ENCODE peak calls at places on chromosomes 6 and 20, in ten cellular contexts. One of them, this sample, is unnamed.

GRCh38 chr20:47456041-47456537 is 45.6 kb upstream of the NCOA3 start:
- DNase-seq in choroid plexus epithelial cell: no peak
- DNase-seq in stimulated activated CD8-positive, alpha-beta memory T cell treated with anti-CD3 and anti-CD28 coated beads, Interleukin-15, amount 100 ng/mL, for 1 hour: no peak
- DNase-seq in stimulated activated naive CD4-positive, alpha-beta T cell: no peak
- DNase-seq in neural crest cell: no peak
- DNase-seq in amniotic stem cell: no peak
- DNase-seq in EH: no peak
- DNase-seq in bronchial epithelial cell: peak
- DNase-seq in fibroblast of mammary gland: no peak
- DNase-seq in spleen: no peak
- DNase-seq in this sample: no peak

GRCh38 chr6:108293527-108294296 is 1.1 kb upstream of the AFG1L start:
- DNase-seq in choroid plexus epithelial cell: no peak
- DNase-seq in stimulated activated CD8-positive, alpha-beta memory T cell treated with anti-CD3 and anti-CD28 coated beads, Interleukin-15, amount 100 ng/mL, for 1 hour: no peak
- DNase-seq in stimulated activated naive CD4-positive, alpha-beta T cell: no peak
- DNase-seq in neural crest cell: no peak
- DNase-seq in amniotic stem cell: no peak
- DNase-seq in EH: no peak
- DNase-seq in bronchial epithelial cell: no peak
- DNase-seq in fibroblast of mammary gland: no peak
- DNase-seq in spleen: peak
- DNase-seq in this sample: no peak

GRCh38 chr6:32941412-32941784 is 570 bp upstream of the HLA-DMB start:
- DNase-seq in choroid plexus epithelial cell: no peak
- DNase-seq in stimulated activated CD8-positive, alpha-beta memory T cell treated with anti-CD3 and anti-CD28 coated beads, Interleukin-15, amount 100 ng/mL, for 1 hour: no peak
- DNase-seq in stimulated activated naive CD4-positive, alpha-beta T cell: peak
- DNase-seq in neural crest cell: no peak
- DNase-seq in amniotic stem cell: no peak
- DNase-seq in EH: no peak
- DNase-seq in bronchial epithelial cell: no peak
- DNase-seq in fibroblast of mammary gland: no peak
- DNase-seq in spleen: no peak
- DNase-seq in this sample: no peak

GRCh38 chr20:35463455-35464300 is 8.3 kb downstream of the CEP250 start:
- DNase-seq in choroid plexus epithelial cell: peak
- DNase-seq in stimulated activated CD8-positive, alpha-beta memory T cell treated with anti-CD3 and anti-CD28 coated beads, Interleukin-15, amount 100 ng/mL, for 1 hour: peak
- DNase-seq in stimulated activated naive CD4-positive, alpha-beta T cell: peak
- DNase-seq in neural crest cell: peak
- DNase-seq in amniotic stem cell: peak
- DNase-seq in EH: peak
- DNase-seq in bronchial epithelial cell: peak
- DNase-seq in fibroblast of mammary gland: peak
- DNase-seq in spleen: no peak
- DNase-seq in this sample: peak

GRCh38 chr20:6886065-6886729 is 118.7 kb downstream of the BMP2 start:
- DNase-seq in choroid plexus epithelial cell: peak
- DNase-seq in stimulated activated CD8-positive, alpha-beta memory T cell treated with anti-CD3 and anti-CD28 coated beads, Interleukin-15, amount 100 ng/mL, for 1 hour: no peak
- DNase-seq in stimulated activated naive CD4-positive, alpha-beta T cell: no peak
- DNase-seq in neural crest cell: no peak
- DNase-seq in amniotic stem cell: no peak
- DNase-seq in EH: no peak
- DNase-seq in bronchial epithelial cell: no peak
- DNase-seq in fibroblast of mammary gland: no peak
- DNase-seq in spleen: no peak
- DNase-seq in this sample: no peak

GRCh38 chr6:169263836-169264608 is 10.4 kb upstream of the THBS2 start:
- DNase-seq in choroid plexus epithelial cell: peak
- DNase-seq in stimulated activated CD8-positive, alpha-beta memory T cell treated with anti-CD3 and anti-CD28 coated beads, Interleukin-15, amount 100 ng/mL, for 1 hour: no peak
- DNase-seq in stimulated activated naive CD4-positive, alpha-beta T cell: no peak
- DNase-seq in neural crest cell: no peak
- DNase-seq in amniotic stem cell: no peak
- DNase-seq in EH: peak
- DNase-seq in bronchial epithelial cell: peak
- DNase-seq in fibroblast of mammary gland: peak
- DNase-seq in spleen: peak
- DNase-seq in this sample: peak

GRCh38 chr6:78770766-78771165 is 96.6 kb upstream of the IRAK1BP1 start:
- DNase-seq in choroid plexus epithelial cell: no peak
- DNase-seq in stimulated activated CD8-positive, alpha-beta memory T cell treated with anti-CD3 and anti-CD28 coated beads, Interleukin-15, amount 100 ng/mL, for 1 hour: no peak
- DNase-seq in stimulated activated naive CD4-positive, alpha-beta T cell: no peak
- DNase-seq in neural crest cell: no peak
- DNase-seq in amniotic stem cell: no peak
- DNase-seq in EH: no peak
- DNase-seq in bronchial epithelial cell: peak
- DNase-seq in fibroblast of mammary gland: peak
- DNase-seq in spleen: no peak
- DNase-seq in this sample: no peak

GRCh38 chr6:100892693-100893092 is 11.6 kb upstream of the ASCC3 start:
- DNase-seq in choroid plexus epithelial cell: no peak
- DNase-seq in stimulated activated CD8-positive, alpha-beta memory T cell treated with anti-CD3 and anti-CD28 coated beads, Interleukin-15, amount 100 ng/mL, for 1 hour: no peak
- DNase-seq in stimulated activated naive CD4-positive, alpha-beta T cell: no peak
- DNase-seq in neural crest cell: no peak
- DNase-seq in amniotic stem cell: no peak
- DNase-seq in EH: peak
- DNase-seq in bronchial epithelial cell: no peak
- DNase-seq in fibroblast of mammary gland: no peak
- DNase-seq in spleen: no peak
- DNase-seq in this sample: no peak

GRCh38 chr6:158160932-158161539 is 7.0 kb downstream of the SERAC1 start:
- DNase-seq in choroid plexus epithelial cell: peak
- DNase-seq in stimulated activated CD8-positive, alpha-beta memory T cell treated with anti-CD3 and anti-CD28 coated beads, Interleukin-15, amount 100 ng/mL, for 1 hour: no peak
- DNase-seq in stimulated activated naive CD4-positive, alpha-beta T cell: no peak
- DNase-seq in neural crest cell: no peak
- DNase-seq in amniotic stem cell: peak
- DNase-seq in EH: peak
- DNase-seq in bronchial epithelial cell: no peak
- DNase-seq in fibroblast of mammary gland: peak
- DNase-seq in spleen: no peak
- DNase-seq in this sample: no peak

GRCh38 chr6:82040405-82041221 is 206.9 kb downstream of the IBTK start:
- DNase-seq in choroid plexus epithelial cell: peak
- DNase-seq in stimulated activated CD8-positive, alpha-beta memory T cell treated with anti-CD3 and anti-CD28 coated beads, Interleukin-15, amount 100 ng/mL, for 1 hour: no peak
- DNase-seq in stimulated activated naive CD4-positive, alpha-beta T cell: no peak
- DNase-seq in neural crest cell: peak
- DNase-seq in amniotic stem cell: no peak
- DNase-seq in EH: peak
- DNase-seq in bronchial epithelial cell: peak
- DNase-seq in fibroblast of mammary gland: peak
- DNase-seq in spleen: no peak
- DNase-seq in this sample: peak

GRCh38 chr6:20319520-20320357 is 81.9 kb upstream of the E2F3 start:
- DNase-seq in choroid plexus epithelial cell: no peak
- DNase-seq in stimulated activated CD8-positive, alpha-beta memory T cell treated with anti-CD3 and anti-CD28 coated beads, Interleukin-15, amount 100 ng/mL, for 1 hour: peak
- DNase-seq in stimulated activated naive CD4-positive, alpha-beta T cell: peak
- DNase-seq in neural crest cell: no peak
- DNase-seq in amniotic stem cell: no peak
- DNase-seq in EH: no peak
- DNase-seq in bronchial epithelial cell: no peak
- DNase-seq in fibroblast of mammary gland: no peak
- DNase-seq in spleen: peak
- DNase-seq in this sample: no peak

GRCh38 chr6:85920782-85921181 is 278.1 kb upstream of the SYNCRIP start:
- DNase-seq in choroid plexus epithelial cell: no peak
- DNase-seq in stimulated activated CD8-positive, alpha-beta memory T cell treated with anti-CD3 and anti-CD28 coated beads, Interleukin-15, amount 100 ng/mL, for 1 hour: no peak
- DNase-seq in stimulated activated naive CD4-positive, alpha-beta T cell: no peak
- DNase-seq in neural crest cell: no peak
- DNase-seq in amniotic stem cell: no peak
- DNase-seq in EH: no peak
- DNase-seq in bronchial epithelial cell: peak
- DNase-seq in fibroblast of mammary gland: no peak
- DNase-seq in spleen: no peak
- DNase-seq in this sample: no peak

GRCh38 chr20:35000922-35001595 is 45.4 kb downstream of the MYH7B start:
- DNase-seq in choroid plexus epithelial cell: no peak
- DNase-seq in stimulated activated CD8-positive, alpha-beta memory T cell treated with anti-CD3 and anti-CD28 coated beads, Interleukin-15, amount 100 ng/mL, for 1 hour: no peak
- DNase-seq in stimulated activated naive CD4-positive, alpha-beta T cell: no peak
- DNase-seq in neural crest cell: no peak
- DNase-seq in amniotic stem cell: no peak
- DNase-seq in EH: no peak
- DNase-seq in bronchial epithelial cell: no peak
- DNase-seq in fibroblast of mammary gland: no peak
- DNase-seq in spleen: no peak
- DNase-seq in this sample: no peak

GRCh38 chr6:17193376-17193775 is 87.8 kb upstream of the RBM24 start:
- DNase-seq in choroid plexus epithelial cell: no peak
- DNase-seq in stimulated activated CD8-positive, alpha-beta memory T cell treated with anti-CD3 and anti-CD28 coated beads, Interleukin-15, amount 100 ng/mL, for 1 hour: no peak
- DNase-seq in stimulated activated naive CD4-positive, alpha-beta T cell: no peak
- DNase-seq in neural crest cell: no peak
- DNase-seq in amniotic stem cell: no peak
- DNase-seq in EH: peak
- DNase-seq in bronchial epithelial cell: no peak
- DNase-seq in fibroblast of mammary gland: no peak
- DNase-seq in spleen: no peak
- DNase-seq in this sample: no peak

GRCh38 chr6:21664263-21665081 is 70.9 kb downstream of the SOX4 start:
- DNase-seq in choroid plexus epithelial cell: peak
- DNase-seq in stimulated activated CD8-positive, alpha-beta memory T cell treated with anti-CD3 and anti-CD28 coated beads, Interleukin-15, amount 100 ng/mL, for 1 hour: no peak
- DNase-seq in stimulated activated naive CD4-positive, alpha-beta T cell: no peak
- DNase-seq in neural crest cell: peak
- DNase-seq in amniotic stem cell: no peak
- DNase-seq in EH: peak
- DNase-seq in bronchial epithelial cell: no peak
- DNase-seq in fibroblast of mammary gland: peak
- DNase-seq in spleen: peak
- DNase-seq in this sample: no peak

This sample was measured in H4.